ENCODE peak calls at places on chromosomes 6 and 20, in six cellular contexts. I is Panc1, Q is activated T-cell treated with anti-CD3 and anti-CD28 coated beads for 1 hour, E is heart right ventricle, T is fibroblast of the conjunctiva, N is SW 1271. B is an unnamed sample.

GRCh38 chr6:100304575-100304974 is 160.1 kb downstream of the SIM1 start:
- DNase-seq in I (no peak), Q (no peak), E (no peak), T (no peak), N (no peak), B (no peak)

GRCh38 chr6:62391358-62391757 is 105.3 kb upstream of the KHDRBS2 start:
- DNase-seq in I (no peak), Q (no peak), E (no peak), T (no peak), N (no peak), B (no peak)

GRCh38 chr6:138017156-138017757 is 90.0 kb downstream of the PERP start:
- DNase-seq in I (no peak), Q (no peak), E (no peak), T (no peak), N (no peak), B (no peak)

GRCh38 chr6:12138377-12138776 is 126.3 kb downstream of the HIVEP1 start:
- DNase-seq in I (no peak), Q (peak; percentile 13), E (no peak), T (no peak), N (no peak), B (no peak)

GRCh38 chr6:53282234-53282633 is 66.5 kb downstream of the ELOVL5 start:
- DNase-seq in I (no peak), Q (no peak), E (no peak), T (no peak), N (no peak), B (no peak)

GRCh38 chr6:133609404-133610270 is 279.3 kb upstream of the TCF21 start:
- DNase-seq in I (peak; percentile 64), Q (no peak), E (no peak), T (peak; percentile 97), N (peak; percentile 85), B (no peak)

GRCh38 chr6:19830171-19830570 is 7.0 kb upstream of the ID4 start:
- DNase-seq in I (no peak), Q (no peak), E (no peak), T (no peak), N (no peak), B (no peak)

GRCh38 chr6:52826513-52826912 is 14.1 kb downstream of the GSTA5 start:
- DNase-seq in I (no peak), Q (no peak), E (no peak), T (no peak), N (no peak), B (no peak)

GRCh38 chr20:25054133-25054820 is 3.7 kb downstream of the ACSS1 start:
- DNase-seq in I (no peak), Q (no peak), E (no peak), T (no peak), N (no peak), B (no peak)

GRCh38 chr6:100504786-100505737 is 40.3 kb upstream of the SIM1 start:
- DNase-seq in I (peak; percentile 36), Q (no peak), E (no peak), T (peak; percentile 59), N (no peak), B (no peak)

GRCh38 chr20:8246701-8247100 is 114.6 kb downstream of the PLCB1 start:
- DNase-seq in I (no peak), Q (no peak), E (no peak), T (no peak), N (no peak), B (no peak)

GRCh38 chr20:57264908-57265648 is 1.4 kb downstream of the BMP7 start:
- DNase-seq in I (no peak), Q (no peak), E (no peak), T (no peak), N (no peak), B (no peak)

GRCh38 chr6:159193923-159194322 is 24.7 kb downstream of the FNDC1 start:
- DNase-seq in I (no peak), Q (no peak), E (no peak), T (no peak), N (no peak), B (no peak)

GRCh38 chr6:40947876-40948514 is 91.0 kb downstream of the UNC5CL start:
- DNase-seq in I (no peak), Q (no peak), E (no peak), T (peak; percentile 35), N (peak; percentile 12), B (no peak)

GRCh38 chr6:14211596-14211961 is 94.0 kb downstream of the CD83 start:
- DNase-seq in I (no peak), Q (no peak), E (peak; percentile 62), T (no peak), N (no peak), B (peak; percentile 60)

GRCh38 chr6:4809999-4810918 is 34.1 kb downstream of the CDYL start:
- DNase-seq in I (peak; percentile 33), Q (no peak), E (no peak), T (peak; percentile 28), N (peak; percentile 61), B (no peak)

GRCh38 chr20:409697-410559 is 1.8 kb downstream of the RBCK1 start:
- DNase-seq in I (no peak), Q (no peak), E (no peak), T (no peak), N (no peak), B (no peak)